ENCODE peak calls at places on chromosomes 11 and 22, in five cellular contexts. X is left kidney; G is NCI-H1436; N is activated naive CD4-positive, alpha-beta T cell treated with anti-CD3 and anti-CD28 coated beads for 36 hours; W is HS-5. Q is an unnamed sample.

GRCh38 chr11:13923716-13924650 is 38.5 kb upstream of the SPON1 start:
- DNase-seq in X (peak; percentile 71), G (no peak), N (no peak), W (no peak), Q (no peak)

GRCh38 chr11:88301478-88302140 is 35.9 kb downstream of the CTSC start:
- DNase-seq in X (no peak), G (no peak), N (no peak), W (no peak), Q (no peak)

GRCh38 chr22:26589845-26590524 is at the start of gene TPST2:
- DNase-seq in X (peak; percentile 91), G (peak; percentile 54), N (peak; percentile 72), W (peak; percentile 32), Q (peak; percentile 86)

GRCh38 chr11:67256477-67256876 is 9.8 kb upstream of the GRK2 start:
- DNase-seq in X (no peak), G (no peak), N (no peak), W (no peak), Q (no peak)

GRCh38 chr22:44926124-44926475 is 83.7 kb downstream of the PHF21B start:
- DNase-seq in X (no peak), G (no peak), N (no peak), W (no peak), Q (no peak)

GRCh38 chr22:36409911-36410756 is 22.4 kb upstream of the MYH9 start:
- DNase-seq in X (peak; percentile 99), G (peak; percentile 98), N (peak; percentile 84), W (no peak), Q (peak; percentile 85)

GRCh38 chr11:96317985-96318384 is 25.0 kb downstream of the MAML2 start:
- DNase-seq in X (no peak), G (no peak), N (no peak), W (no peak), Q (no peak)

GRCh38 chr11:37881741-37882140 is 1283.7 kb upstream of the RAG2 start:
- DNase-seq in X (no peak), G (no peak), N (no peak), W (no peak), Q (no peak)

GRCh38 chr11:44244649-44245308 is 65.2 kb downstream of the ALX4 start:
- DNase-seq in X (no peak), G (no peak), N (no peak), W (no peak), Q (no peak)

Q was measured in RPMI8226.